ENCODE peak calls at places on chromosomes 4 and X, in five cellular contexts. One of them, this sample, is unnamed.

GRCh38 chrX:65821721-65822496 is 154.5 kb downstream of the MSN start:
- DNase-seq in suprapubic skin: no peak
- DNase-seq in GM12865: no peak
- DNase-seq in activated CD8-positive, alpha-beta T cell treated with anti-CD3 and anti-CD28 coated beads for 36 hours: peak
- DNase-seq in CD4-positive, alpha-beta T cell: no peak
- DNase-seq in this sample: no peak

GRCh38 chr4:168999836-169000235 is 10.2 kb downstream of the CBR4 start:
- DNase-seq in suprapubic skin: no peak
- DNase-seq in GM12865: no peak
- DNase-seq in activated CD8-positive, alpha-beta T cell treated with anti-CD3 and anti-CD28 coated beads for 36 hours: no peak
- DNase-seq in CD4-positive, alpha-beta T cell: no peak
- DNase-seq in this sample: no peak

GRCh38 chrX:119706616-119707015 is 13.6 kb upstream of the SEPTIN6 start:
- DNase-seq in suprapubic skin: no peak
- DNase-seq in GM12865: no peak
- DNase-seq in activated CD8-positive, alpha-beta T cell treated with anti-CD3 and anti-CD28 coated beads for 36 hours: no peak
- DNase-seq in CD4-positive, alpha-beta T cell: no peak
- DNase-seq in this sample: no peak

GRCh38 chr4:162392938-162393337 is 229.1 kb upstream of the FSTL5 start:
- DNase-seq in suprapubic skin: no peak
- DNase-seq in GM12865: peak
- DNase-seq in activated CD8-positive, alpha-beta T cell treated with anti-CD3 and anti-CD28 coated beads for 36 hours: no peak
- DNase-seq in CD4-positive, alpha-beta T cell: no peak
- DNase-seq in this sample: no peak

GRCh38 chrX:100353326-100353725 is 56.7 kb downstream of the PCDH19 start:
- DNase-seq in suprapubic skin: no peak
- DNase-seq in GM12865: no peak
- DNase-seq in activated CD8-positive, alpha-beta T cell treated with anti-CD3 and anti-CD28 coated beads for 36 hours: no peak
- DNase-seq in CD4-positive, alpha-beta T cell: no peak
- DNase-seq in this sample: no peak

GRCh38 chr4:8201341-8201781 is 2.3 kb downstream of the SH3TC1 start:
- DNase-seq in suprapubic skin: no peak
- DNase-seq in GM12865: peak
- DNase-seq in activated CD8-positive, alpha-beta T cell treated with anti-CD3 and anti-CD28 coated beads for 36 hours: peak
- DNase-seq in CD4-positive, alpha-beta T cell: no peak
- DNase-seq in this sample: no peak

GRCh38 chr4:186342582-186342981 is 76.6 kb downstream of the F11 start:
- DNase-seq in suprapubic skin: no peak
- DNase-seq in GM12865: no peak
- DNase-seq in activated CD8-positive, alpha-beta T cell treated with anti-CD3 and anti-CD28 coated beads for 36 hours: no peak
- DNase-seq in CD4-positive, alpha-beta T cell: no peak
- DNase-seq in this sample: no peak

GRCh38 chr4:85228264-85228663 is 246.7 kb upstream of the ARHGAP24 start:
- DNase-seq in suprapubic skin: no peak
- DNase-seq in GM12865: peak
- DNase-seq in activated CD8-positive, alpha-beta T cell treated with anti-CD3 and anti-CD28 coated beads for 36 hours: no peak
- DNase-seq in CD4-positive, alpha-beta T cell: no peak
- DNase-seq in this sample: no peak

GRCh38 chrX:39262641-39263040 is 461.4 kb downstream of the MID1IP1 start:
- DNase-seq in suprapubic skin: no peak
- DNase-seq in GM12865: no peak
- DNase-seq in activated CD8-positive, alpha-beta T cell treated with anti-CD3 and anti-CD28 coated beads for 36 hours: no peak
- DNase-seq in CD4-positive, alpha-beta T cell: no peak
- DNase-seq in this sample: no peak

GRCh38 chr4:152877868-152878267 is 58.3 kb upstream of the FHDC1 start:
- DNase-seq in suprapubic skin: no peak
- DNase-seq in GM12865: no peak
- DNase-seq in activated CD8-positive, alpha-beta T cell treated with anti-CD3 and anti-CD28 coated beads for 36 hours: no peak
- DNase-seq in CD4-positive, alpha-beta T cell: no peak
- DNase-seq in this sample: no peak

GRCh38 chrX:136954930-136955329 is 74.4 kb upstream of the RBMX start:
- DNase-seq in suprapubic skin: no peak
- DNase-seq in GM12865: peak
- DNase-seq in activated CD8-positive, alpha-beta T cell treated with anti-CD3 and anti-CD28 coated beads for 36 hours: no peak
- DNase-seq in CD4-positive, alpha-beta T cell: no peak
- DNase-seq in this sample: no peak

GRCh38 chr4:168451744-168452394 is 28.4 kb downstream of the DDX60L start:
- DNase-seq in suprapubic skin: no peak
- DNase-seq in GM12865: no peak
- DNase-seq in activated CD8-positive, alpha-beta T cell treated with anti-CD3 and anti-CD28 coated beads for 36 hours: no peak
- DNase-seq in CD4-positive, alpha-beta T cell: no peak
- DNase-seq in this sample: no peak

GRCh38 chr4:173490817-173491518 is 39.1 kb downstream of the HAND2 start:
- DNase-seq in suprapubic skin: no peak
- DNase-seq in GM12865: no peak
- DNase-seq in activated CD8-positive, alpha-beta T cell treated with anti-CD3 and anti-CD28 coated beads for 36 hours: no peak
- DNase-seq in CD4-positive, alpha-beta T cell: no peak
- DNase-seq in this sample: no peak

GRCh38 chrX:130079824-130080406 is 30.4 kb downstream of the ELF4 start:
- DNase-seq in suprapubic skin: no peak
- DNase-seq in GM12865: peak
- DNase-seq in activated CD8-positive, alpha-beta T cell treated with anti-CD3 and anti-CD28 coated beads for 36 hours: peak
- DNase-seq in CD4-positive, alpha-beta T cell: peak
- DNase-seq in this sample: no peak

GRCh38 chrX:53768451-53769246 is 82.1 kb upstream of the HUWE1 start:
- DNase-seq in suprapubic skin: no peak
- DNase-seq in GM12865: no peak
- DNase-seq in activated CD8-positive, alpha-beta T cell treated with anti-CD3 and anti-CD28 coated beads for 36 hours: peak
- DNase-seq in CD4-positive, alpha-beta T cell: no peak
- DNase-seq in this sample: no peak

GRCh38 chrX:128020701-128021100 is 31.5 kb downstream of the ACTRT1 start:
- DNase-seq in suprapubic skin: no peak
- DNase-seq in GM12865: no peak
- DNase-seq in activated CD8-positive, alpha-beta T cell treated with anti-CD3 and anti-CD28 coated beads for 36 hours: no peak
- DNase-seq in CD4-positive, alpha-beta T cell: no peak
- DNase-seq in this sample: no peak

GRCh38 chrX:29662759-29663503 is 552.4 kb upstream of the MAGEB2 start:
- DNase-seq in suprapubic skin: no peak
- DNase-seq in GM12865: peak
- DNase-seq in activated CD8-positive, alpha-beta T cell treated with anti-CD3 and anti-CD28 coated beads for 36 hours: no peak
- DNase-seq in CD4-positive, alpha-beta T cell: no peak
- DNase-seq in this sample: peak

GRCh38 chrX:57453901-57454300 is 137.9 kb upstream of the ZXDB start:
- DNase-seq in suprapubic skin: no peak
- DNase-seq in GM12865: peak
- DNase-seq in activated CD8-positive, alpha-beta T cell treated with anti-CD3 and anti-CD28 coated beads for 36 hours: peak
- DNase-seq in CD4-positive, alpha-beta T cell: no peak
- DNase-seq in this sample: no peak

GRCh38 chr4:67539830-67540229 is 5.5 kb downstream of the CENPC start:
- DNase-seq in suprapubic skin: no peak
- DNase-seq in GM12865: no peak
- DNase-seq in activated CD8-positive, alpha-beta T cell treated with anti-CD3 and anti-CD28 coated beads for 36 hours: no peak
- DNase-seq in CD4-positive, alpha-beta T cell: no peak
- DNase-seq in this sample: no peak

GRCh38 chr4:96407651-96408342 is 567.9 kb downstream of the PDHA2 start:
- DNase-seq in suprapubic skin: no peak
- DNase-seq in GM12865: no peak
- DNase-seq in activated CD8-positive, alpha-beta T cell treated with anti-CD3 and anti-CD28 coated beads for 36 hours: no peak
- DNase-seq in CD4-positive, alpha-beta T cell: no peak
- DNase-seq in this sample: no peak

GRCh38 chr4:123930971-123931370 is 534.4 kb downstream of the SPRY1 start:
- DNase-seq in suprapubic skin: no peak
- DNase-seq in GM12865: no peak
- DNase-seq in activated CD8-positive, alpha-beta T cell treated with anti-CD3 and anti-CD28 coated beads for 36 hours: no peak
- DNase-seq in CD4-positive, alpha-beta T cell: no peak
- DNase-seq in this sample: no peak

GRCh38 chrX:103879339-103879738 is 47.3 kb upstream of the RAB9B start:
- DNase-seq in suprapubic skin: no peak
- DNase-seq in GM12865: no peak
- DNase-seq in activated CD8-positive, alpha-beta T cell treated with anti-CD3 and anti-CD28 coated beads for 36 hours: no peak
- DNase-seq in CD4-positive, alpha-beta T cell: no peak
- DNase-seq in this sample: no peak

GRCh38 chr4:182704903-182705302 is 212.3 kb downstream of the DCTD start:
- DNase-seq in suprapubic skin: no peak
- DNase-seq in GM12865: no peak
- DNase-seq in activated CD8-positive, alpha-beta T cell treated with anti-CD3 and anti-CD28 coated beads for 36 hours: no peak
- DNase-seq in CD4-positive, alpha-beta T cell: no peak
- DNase-seq in this sample: no peak

GRCh38 chr4:52939739-52940138 is 77.6 kb downstream of the RASL11B start:
- DNase-seq in suprapubic skin: no peak
- DNase-seq in GM12865: no peak
- DNase-seq in activated CD8-positive, alpha-beta T cell treated with anti-CD3 and anti-CD28 coated beads for 36 hours: no peak
- DNase-seq in CD4-positive, alpha-beta T cell: no peak
- DNase-seq in this sample: no peak

GRCh38 chrX:23228454-23228853 is 106.2 kb upstream of the PTCHD1 start:
- DNase-seq in suprapubic skin: no peak
- DNase-seq in GM12865: no peak
- DNase-seq in activated CD8-positive, alpha-beta T cell treated with anti-CD3 and anti-CD28 coated beads for 36 hours: no peak
- DNase-seq in CD4-positive, alpha-beta T cell: no peak
- DNase-seq in this sample: no peak

This sample was measured in RWPE2.